ENCODE peak calls at places on chromosomes 2 and 18, in four cellular contexts. G, D, V and P are unnamed samples. For H3K79me2, the result is how much of the 10 kb centered on the place peaks cover.

GRCh38 chr2:118847447-118848172 is at the start of gene EN1:
- DNase-seq in G (peak), D (no peak), V (no peak), P (peak)

GRCh38 chr18:80175451-80176235 is 66.6 kb downstream of the ADNP2 start:
- DNase-seq in G (no peak), D (no peak), V (no peak), P (no peak)

GRCh38 chr18:34131008-34131407 is 93.7 kb downstream of the NOL4 start:
- DNase-seq in G (no peak), D (no peak), V (no peak), P (no peak)

GRCh38 chr2:36886664-36887063 is 79.7 kb downstream of the STRN start:
- DNase-seq in G (no peak), D (no peak), V (no peak), P (no peak)

GRCh38 chr18:56294484-56295183 is 343.8 kb downstream of the TXNL1 start:
- DNase-seq in G (no peak), D (no peak), V (no peak), P (no peak)

GRCh38 chr2:69291004-69291650 is 95.9 kb downstream of the GFPT1 start:
- DNase-seq in G (no peak), D (peak), V (no peak), P (no peak)

GRCh38 chr2:241978670-241979069 is 109.1 kb downstream of the RTP5 start:
- DNase-seq in G (no peak), D (no peak), V (no peak), P (no peak)

GRCh38 chr2:96897491-96898134 is 27.7 kb upstream of the SEMA4C start:
- DNase-seq in G (peak), D (no peak), V (no peak), P (no peak)

GRCh38 chr18:45255142-45255890 is 360.0 kb upstream of the SLC14A2 start:
- DNase-seq in G (no peak), D (no peak), V (no peak), P (no peak)

GRCh38 chr18:8165095-8165494 is 444.1 kb upstream of the RAB12 start:
- DNase-seq in G (no peak), D (no peak), V (no peak), P (no peak)

GRCh38 chr18:8167036-8167435 is 442.2 kb upstream of the RAB12 start:
- DNase-seq in G (no peak), D (no peak), V (no peak), P (no peak)

GRCh38 chr18:8167673-8168072 is 441.6 kb upstream of the RAB12 start:
- DNase-seq in G (no peak), D (no peak), V (no peak), P (no peak)

GRCh38 chr18:8163287-8163959 is 445.8 kb upstream of the RAB12 start:
- DNase-seq in G (no peak), D (no peak), V (no peak), P (no peak)

GRCh38 chr18:8162797-8163196 is 446.4 kb upstream of the RAB12 start:
- DNase-seq in G (no peak), D (no peak), V (no peak), P (no peak)
- TF ChIP-seq CBX5 in G (no peak), D (no peak), V (no peak), P (no peak)

DNA sequence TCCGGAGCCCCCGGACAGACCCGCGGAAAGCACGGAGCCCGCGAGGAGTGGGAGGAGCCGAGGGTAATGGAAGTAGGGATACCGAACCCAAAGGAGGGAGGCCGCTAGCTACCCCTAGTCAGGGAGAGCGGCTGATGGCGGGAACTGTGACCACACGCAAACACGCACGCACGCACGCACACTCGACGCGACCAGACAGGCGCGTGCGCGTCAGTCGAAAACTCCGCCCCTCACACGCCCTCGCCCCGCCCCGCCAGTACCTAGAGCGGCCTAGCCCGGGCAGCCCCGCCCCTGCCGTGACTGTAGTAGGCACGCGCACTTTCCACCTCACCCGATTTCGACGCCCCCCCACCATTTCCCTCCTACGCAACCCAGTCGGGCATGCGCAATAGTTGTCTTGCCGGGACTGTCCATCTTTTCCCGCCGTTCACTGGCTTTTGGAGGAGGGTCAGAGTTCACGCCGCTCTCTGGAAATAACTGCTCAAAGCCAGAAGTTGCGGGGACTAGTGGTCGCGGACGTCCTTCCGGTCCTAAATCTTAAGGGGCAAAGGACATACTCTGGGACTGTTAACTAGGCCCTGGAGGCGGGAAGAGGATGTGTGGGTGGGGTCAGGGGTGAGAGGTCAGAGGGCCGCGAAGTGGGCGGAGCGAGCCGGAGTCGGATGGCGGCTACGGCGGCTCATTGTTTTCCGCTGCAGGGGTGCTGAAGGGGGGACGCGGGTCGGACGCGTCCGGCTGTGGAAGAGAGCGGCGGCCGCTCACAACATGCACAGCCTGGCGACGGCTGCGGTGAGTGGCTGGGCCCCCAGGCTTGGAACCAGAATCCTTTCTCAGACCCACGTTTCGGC is at the start of the genes CNOT9 and USP37:
- DNase-seq in G (peak), D (peak), V (peak), P (peak)
- TF ChIP-seq POLR2AphosphoS5 in G (peak), D (peak), V (peak), P (peak)

GRCh38 chr2:117686699-117687098 is 127.8 kb upstream of the DDX18 start:
- DNase-seq in G (no peak), D (no peak), V (peak), P (no peak)
- H3K79me2 ChIP-seq in G (under half), D (under half), V (under half), P (under half)

GRCh38 chr2:196218109-196218508 is 46.7 kb upstream of the STK17B start:
- DNase-seq in G (no peak), D (no peak), V (no peak), P (no peak)
- TF ChIP-seq CBX5 in G (no peak), D (no peak), V (no peak), P (no peak)

GRCh38 chr2:111202266-111203040 is 81.7 kb downstream of the BCL2L11 start:
- DNase-seq in G (no peak), D (no peak), V (no peak), P (no peak)
- TF ChIP-seq POLR2AphosphoS5 in G (no peak), D (no peak), V (no peak), P (no peak)

GRCh38 chr2:238075397-238075796 is 14.6 kb downstream of the SCLY start:
- DNase-seq in G (no peak), D (no peak), V (no peak), P (no peak)
- H3K79me2 ChIP-seq in G (under half), D (under half), V (under half), P (under half)

DNA sequence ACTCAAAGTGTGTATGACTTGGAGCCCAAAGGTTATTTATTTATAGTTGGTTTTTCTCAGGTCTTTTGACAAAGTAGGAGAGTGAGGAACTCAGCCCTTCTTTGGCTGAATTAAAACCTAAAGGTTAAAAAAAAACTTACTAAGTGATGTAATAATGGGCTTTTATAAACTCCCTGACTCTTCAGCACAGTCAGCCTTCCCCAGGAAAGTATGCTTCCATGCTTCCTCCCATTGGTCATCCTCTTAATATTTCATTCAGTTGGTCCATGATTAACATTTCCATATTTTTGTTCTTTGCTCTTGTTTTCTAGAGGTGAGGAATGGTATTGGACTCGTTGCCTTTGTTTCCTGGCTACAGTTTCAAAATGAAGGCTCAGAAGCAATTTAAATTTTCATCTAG is 7.2 kb downstream of the ARPC2 start:
- DNase-seq in G (no peak), D (no peak), V (no peak), P (no peak)
- TF ChIP-seq CBX5 in G (no peak), D (no peak), V (no peak), P (no peak)